ENCODE peak calls at places on chromosomes 7 and 10, in four cellular contexts. D is A549, Q is WTC11, T is H1. I is an unnamed sample.

GRCh38 chr7:6251653-6252052 is 20.8 kb downstream of the CYTH3 start:
- DNase-seq in D (no peak), Q (no peak), T (no peak), I (no peak)

GRCh38 chr7:37160656-37161055 is 288.0 kb downstream of the ELMO1 start:
- DNase-seq in D (no peak), Q (no peak), T (no peak), I (no peak)

GRCh38 chr10:59268460-59268859 is 92.0 kb downstream of the PHYHIPL start:
- DNase-seq in D (no peak), Q (no peak), T (no peak), I (no peak)

GRCh38 chr10:102546606-102547310 is 43.0 kb downstream of the SUFU start:
- DNase-seq in D (no peak), Q (no peak), T (no peak), I (no peak)

GRCh38 chr7:86243171-86243570 is 400.5 kb upstream of the GRM3 start:
- DNase-seq in D (no peak), Q (no peak), T (no peak), I (no peak)

GRCh38 chr10:96044686-96045085 is 1.3 kb downstream of the CCNJ start:
- DNase-seq in D (no peak), Q (no peak), T (no peak), I (peak)

GRCh38 chr10:63522129-63522687 is 1.0 kb downstream of the REEP3 start:
- DNase-seq in D (peak), Q (no peak), T (no peak), I (peak)

GRCh38 chr10:18601321-18601720 is 50.1 kb downstream of the NSUN6 start:
- DNase-seq in D (peak), Q (no peak), T (no peak), I (no peak)

GRCh38 chr7:139362302-139362701 is 2.6 kb downstream of the LUC7L2 start:
- DNase-seq in D (no peak), Q (no peak), T (no peak), I (no peak)

GRCh38 chr10:24851595-24851994 is 100.8 kb downstream of the PRTFDC1 start:
- DNase-seq in D (no peak), Q (no peak), T (no peak), I (peak)
- TF ChIP-seq MAX in D (no peak), Q (no peak), T (no peak), I (peak)

DNA sequence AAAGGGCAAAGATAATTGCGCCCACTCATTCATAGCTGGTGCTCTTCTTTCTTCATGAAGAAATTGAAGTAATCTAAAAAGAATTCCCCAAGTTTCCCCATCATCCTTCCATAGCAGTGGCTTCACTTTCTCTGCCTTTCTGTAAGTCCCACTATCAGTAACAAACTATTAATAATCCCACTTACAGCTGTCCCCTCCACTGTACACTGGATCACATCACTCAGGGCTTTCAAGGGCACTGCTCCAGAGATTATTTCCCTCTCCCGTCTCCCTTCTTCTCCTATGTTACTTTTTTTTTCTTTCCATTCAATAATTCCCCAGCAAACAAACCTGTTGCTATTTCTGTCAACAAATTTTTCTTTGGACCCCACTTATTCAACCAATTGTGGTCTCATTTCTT is 16.2 kb downstream of the DNAJB9 start:
- DNase-seq in D (no peak), Q (no peak), T (no peak), I (no peak)
- TF ChIP-seq MAX in D (no peak), Q (no peak), T (no peak), I (no peak)

GRCh38 chr7:44647981-44648714 is 41.7 kb downstream of the OGDH start:
- DNase-seq in D (no peak), Q (no peak), T (no peak), I (no peak)
- TF ChIP-seq MAX in D (no peak), Q (no peak), T (no peak), I (no peak)

DNA sequence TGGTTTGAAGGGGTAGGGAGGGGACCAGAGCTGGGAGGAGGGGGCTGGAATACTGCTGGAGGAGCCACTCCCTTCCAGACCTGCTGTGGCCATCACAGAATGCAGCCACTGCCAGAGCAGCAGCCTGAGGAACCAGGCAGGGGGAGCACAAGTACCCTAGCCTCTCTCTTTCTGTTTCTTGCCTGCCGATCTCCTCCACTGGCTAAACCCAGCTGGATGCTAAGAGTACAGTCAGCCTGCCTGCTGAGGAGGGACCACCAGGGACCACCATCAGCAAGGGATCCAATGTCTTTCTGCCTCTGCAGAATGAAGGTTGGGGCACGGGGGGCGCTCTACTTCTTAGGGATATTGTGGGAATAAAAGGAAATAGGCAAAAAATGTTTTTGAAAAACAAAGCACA is 4.7 kb downstream of the BLVRA start:
- DNase-seq in D (no peak), Q (peak), T (no peak), I (no peak)
- TF ChIP-seq MAX in D (no peak), Q (no peak), T (no peak), I (no peak)

DNA sequence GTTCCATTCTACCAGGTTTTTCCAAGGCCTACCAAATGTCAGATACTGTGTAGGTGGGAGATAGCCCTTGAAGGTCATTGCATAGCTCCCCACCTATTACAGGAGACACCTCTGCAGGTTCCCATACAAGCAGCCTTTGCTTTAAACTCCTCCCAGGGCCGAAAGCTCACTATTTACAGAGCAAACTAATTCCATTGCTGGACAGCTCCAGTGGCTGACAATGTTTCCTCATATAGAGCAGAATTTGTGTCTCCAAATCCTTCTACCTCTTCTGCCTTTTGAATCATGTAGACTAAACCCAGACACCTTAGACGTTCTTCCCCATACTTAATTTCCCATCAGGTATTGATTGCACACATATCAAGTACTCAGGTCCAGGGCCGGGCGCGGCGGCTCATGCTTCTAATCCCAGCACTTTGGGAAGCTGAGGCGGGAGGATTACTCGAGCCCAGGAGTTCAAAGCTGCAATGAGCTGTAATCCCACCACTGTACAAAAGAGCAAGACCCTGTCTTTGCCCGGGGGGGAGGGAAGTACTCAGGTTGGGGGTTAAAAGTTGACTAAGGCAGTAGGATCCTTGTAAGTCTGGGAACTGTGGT is 2.1 kb downstream of the CNNM1 start:
- DNase-seq in D (no peak), Q (no peak), T (no peak), I (no peak)
- TF ChIP-seq MAX in D (no peak), Q (no peak), T (no peak), I (no peak)

GRCh38 chr7:155188821-155189599 is 108.7 kb upstream of the INSIG1 start:
- DNase-seq in D (no peak), Q (no peak), T (no peak), I (no peak)
- TF ChIP-seq MAX in D (no peak), Q (no peak), T (no peak), I (no peak)

DNA sequence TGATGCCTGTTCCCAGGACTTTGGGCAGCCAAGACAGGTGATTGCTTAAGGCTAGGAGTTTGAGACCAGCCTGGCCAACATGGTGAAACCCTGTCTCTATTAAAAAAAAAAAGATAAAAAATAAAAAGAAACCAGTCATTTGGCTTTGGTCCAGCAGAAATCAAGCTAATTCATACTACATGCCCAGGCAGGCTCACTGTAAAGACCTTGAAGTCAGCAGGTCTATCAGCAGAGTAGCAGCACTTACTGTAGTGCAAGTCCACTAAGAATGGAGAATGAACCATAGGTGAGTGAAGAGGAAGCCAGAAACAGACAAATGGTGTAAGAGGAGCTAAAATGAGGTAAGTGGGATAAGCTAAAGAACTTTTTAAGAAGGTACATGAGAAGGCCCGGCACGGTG is 24.7 kb downstream of the PSPH start:
- DNase-seq in D (no peak), Q (no peak), T (no peak), I (no peak)
- TF ChIP-seq MAX in D (no peak), Q (no peak), T (no peak), I (no peak)

DNA sequence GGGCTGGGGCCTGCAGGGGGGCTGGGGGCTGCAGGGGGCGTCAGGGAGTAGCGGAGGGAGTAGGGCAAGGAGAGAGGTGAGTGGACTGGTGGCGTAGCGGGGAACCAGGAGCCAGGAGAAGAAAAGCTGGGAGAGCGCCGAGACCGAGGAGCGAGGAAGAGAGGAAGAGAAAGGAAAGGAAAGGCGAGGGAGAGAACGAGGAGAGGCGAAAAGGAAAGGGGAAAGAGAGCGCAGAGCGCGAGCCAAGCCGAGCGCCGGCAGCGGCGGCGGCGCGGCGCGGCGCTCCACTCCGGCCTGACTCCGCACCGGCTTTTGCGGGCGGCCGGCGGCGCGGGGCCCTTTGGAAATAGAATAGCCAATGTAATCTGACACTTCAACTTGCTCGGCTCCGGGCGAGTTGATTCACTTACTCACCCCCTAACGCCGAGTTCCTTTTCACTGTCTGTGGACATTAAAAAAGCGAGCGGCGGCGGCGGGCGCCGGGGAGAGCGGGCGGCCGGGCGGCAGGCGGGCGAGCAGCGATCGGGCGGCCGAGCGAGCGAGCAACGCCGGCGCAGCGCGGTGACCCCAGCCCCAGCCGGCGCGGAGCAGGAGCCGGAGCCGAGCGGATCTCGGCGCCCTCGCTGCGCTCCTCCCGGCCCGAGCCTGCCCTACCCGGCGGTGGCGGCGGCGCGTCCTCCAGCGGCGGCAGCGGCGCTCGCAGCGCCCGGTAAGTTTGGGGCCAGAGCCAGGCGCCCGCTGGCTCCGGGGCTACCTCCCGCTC is at the start of gene ZMIZ1:
- DNase-seq in D (peak), Q (peak), T (no peak), I (peak)
- TF ChIP-seq MAX in D (peak), Q (no peak), T (no peak), I (no peak)

I was measured in endothelial cell of umbilical vein.